ENCODE peak calls at places on chromosome 2, in five cellular contexts. S is adrenal gland, B is hepatocyte, P is colonic mucosa, U is heart right ventricle. Z is an unnamed sample.

GRCh38 chr2:239706407-239706806 is 305.6 kb upstream of the HDAC4 start:
- DNase-seq in S (peak), B (no peak), P (no peak), U (no peak), Z (no peak)

GRCh38 chr2:223197046-223197445 is 145.1 kb downstream of the KCNE4 start:
- DNase-seq in S (no peak), B (no peak), P (no peak), U (no peak), Z (no peak)

GRCh38 chr2:72863046-72863445 is 24.2 kb upstream of the SPR start:
- DNase-seq in S (no peak), B (no peak), P (no peak), U (no peak), Z (no peak)

GRCh38 chr2:216596234-216596985 is 36.8 kb upstream of the IGFBP2 start:
- DNase-seq in S (peak), B (peak), P (no peak), U (peak), Z (no peak)

GRCh38 chr2:60822987-60823386 is 58.4 kb upstream of the REL start:
- DNase-seq in S (no peak), B (no peak), P (no peak), U (no peak), Z (no peak)

GRCh38 chr2:147027451-147027850 is 817.4 kb upstream of the ACVR2A start:
- DNase-seq in S (no peak), B (no peak), P (no peak), U (no peak), Z (no peak)

GRCh38 chr2:177335917-177336450 is 56.6 kb upstream of the AGPS start:
- DNase-seq in S (no peak), B (no peak), P (no peak), U (no peak), Z (no peak)

GRCh38 chr2:201680743-201681142 is 17.7 kb downstream of the MPP4 start:
- DNase-seq in S (no peak), B (no peak), P (peak), U (no peak), Z (peak)

GRCh38 chr2:9656270-9656766 is 25.5 kb upstream of the YWHAQ start:
- DNase-seq in S (peak), B (no peak), P (no peak), U (no peak), Z (no peak)

GRCh38 chr2:219056176-219056895 is 4.4 kb downstream of the IHH start:
- DNase-seq in S (no peak), B (no peak), P (no peak), U (no peak), Z (peak)

GRCh38 chr2:73258186-73258912 is 24.2 kb downstream of the CCT7 start:
- DNase-seq in S (no peak), B (no peak), P (no peak), U (no peak), Z (no peak)

GRCh38 chr2:201205516-201205850 is 22.5 kb downstream of the CASP10 start:
- DNase-seq in S (no peak), B (no peak), P (no peak), U (no peak), Z (no peak)

GRCh38 chr2:176650101-176650500 is 380.9 kb downstream of the MTX2 start:
- DNase-seq in S (no peak), B (no peak), P (no peak), U (no peak), Z (no peak)

GRCh38 chr2:229701062-229701461 is 13.3 kb downstream of the DNER start:
- DNase-seq in S (no peak), B (no peak), P (no peak), U (no peak), Z (no peak)

GRCh38 chr2:180705551-180705950 is 274.9 kb upstream of the UBE2E3 start:
- DNase-seq in S (no peak), B (no peak), P (no peak), U (no peak), Z (no peak)

GRCh38 chr2:7673101-7673500 is 755.9 kb downstream of the RNF144A start:
- DNase-seq in S (no peak), B (no peak), P (no peak), U (no peak), Z (no peak)

GRCh38 chr2:146615778-146616177 is 1229.1 kb upstream of the ACVR2A start:
- DNase-seq in S (no peak), B (no peak), P (no peak), U (no peak), Z (no peak)

GRCh38 chr2:217362290-217362689 is 502.4 kb upstream of the TNP1 start:
- DNase-seq in S (no peak), B (no peak), P (no peak), U (no peak), Z (no peak)

GRCh38 chr2:152071518-152071917 is 27.3 kb downstream of the CACNB4 start:
- DNase-seq in S (no peak), B (no peak), P (no peak), U (no peak), Z (no peak)

GRCh38 chr2:239598732-239599090 is 197.9 kb upstream of the HDAC4 start:
- DNase-seq in S (no peak), B (no peak), P (no peak), U (no peak), Z (no peak)

GRCh38 chr2:240992572-240993291 is 5.7 kb upstream of the SNED1 start:
- DNase-seq in S (no peak), B (no peak), P (no peak), U (peak), Z (no peak)

GRCh38 chr2:185862657-185863398 is 124.2 kb downstream of the FSIP2 start:
- DNase-seq in S (no peak), B (no peak), P (no peak), U (no peak), Z (no peak)

GRCh38 chr2:27959496-27959895 is 69.0 kb downstream of the BABAM2 start:
- DNase-seq in S (peak), B (no peak), P (peak), U (peak), Z (no peak)

GRCh38 chr2:40138327-40138726 is 313.6 kb downstream of the SLC8A1 start:
- DNase-seq in S (no peak), B (no peak), P (no peak), U (no peak), Z (no peak)

GRCh38 chr2:31075936-31076590 is 62.2 kb downstream of the GALNT14 start:
- DNase-seq in S (no peak), B (no peak), P (no peak), U (no peak), Z (no peak)

GRCh38 chr2:240398711-240399267 is 36.7 kb upstream of the GPC1 start:
- DNase-seq in S (no peak), B (no peak), P (peak), U (no peak), Z (no peak)

GRCh38 chr2:186309901-186310300 is 176.2 kb upstream of the ZC3H15 start:
- DNase-seq in S (peak), B (peak), P (no peak), U (peak), Z (no peak)

GRCh38 chr2:109162999-109163398 is 34.0 kb downstream of the SH3RF3 start:
- DNase-seq in S (peak), B (no peak), P (no peak), U (peak), Z (no peak)

GRCh38 chr2:217387776-217388381 is 528.0 kb upstream of the TNP1 start:
- DNase-seq in S (peak), B (no peak), P (no peak), U (peak), Z (peak)

DNA sequence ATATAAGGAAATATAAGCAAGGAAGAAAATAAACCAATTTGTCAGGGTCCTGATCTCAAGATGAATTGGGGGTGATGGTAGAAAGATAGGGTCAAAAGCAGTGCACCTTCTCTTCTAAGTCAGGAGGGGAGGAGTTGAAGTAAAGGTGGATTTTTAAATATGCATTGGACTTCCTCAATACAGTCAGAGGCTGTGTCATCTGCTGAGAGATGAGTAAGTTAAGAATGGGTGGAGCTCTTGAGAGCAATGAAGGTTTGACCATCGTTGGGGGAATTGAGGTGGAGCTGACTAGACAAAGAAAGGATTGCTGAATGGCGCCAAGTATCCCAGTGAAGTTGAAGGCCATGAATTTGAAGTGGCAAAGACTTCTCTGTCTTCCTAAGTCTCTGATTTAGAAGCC is 18.4 kb upstream of the CPO start:
- DNase-seq in S (no peak), B (no peak), P (no peak), U (no peak), Z (no peak)
- TF ChIP-seq CTCF in S (no peak), B (no peak), P (no peak), U (no peak), Z (no peak)

DNA sequence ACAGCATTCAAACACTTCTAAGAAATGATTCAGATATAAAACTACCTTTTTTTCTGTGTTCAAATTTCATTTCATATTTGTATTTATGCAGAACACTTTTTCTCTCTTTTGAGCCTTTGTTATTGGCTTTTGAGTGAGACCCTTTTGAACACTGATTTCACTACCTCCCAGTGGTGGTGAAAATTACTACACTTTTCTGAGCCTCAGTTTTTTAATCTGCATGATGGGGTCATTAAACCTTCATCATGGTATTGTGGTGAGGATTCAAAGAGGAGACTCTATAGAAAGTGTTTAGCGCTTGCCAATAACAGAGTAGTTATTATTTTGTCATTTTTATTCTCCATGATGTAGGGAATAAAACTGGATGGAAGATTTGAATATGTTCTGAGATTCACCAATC is 169.8 kb downstream of the THSD7B start:
- DNase-seq in S (no peak), B (no peak), P (no peak), U (no peak), Z (no peak)
- TF ChIP-seq CTCF in S (no peak), B (no peak), P (no peak), U (no peak), Z (no peak)

GRCh38 chr2:173797586-173798263 is 167.4 kb downstream of the SP3 start:
- DNase-seq in S (no peak), B (no peak), P (no peak), U (no peak), Z (no peak)

GRCh38 chr2:173806761-173807160 is 158.4 kb downstream of the SP3 start:
- DNase-seq in S (no peak), B (no peak), P (no peak), U (no peak), Z (no peak)

GRCh38 chr2:173803344-173803893 is 161.8 kb downstream of the SP3 start:
- DNase-seq in S (no peak), B (peak), P (no peak), U (no peak), Z (no peak)

DNA sequence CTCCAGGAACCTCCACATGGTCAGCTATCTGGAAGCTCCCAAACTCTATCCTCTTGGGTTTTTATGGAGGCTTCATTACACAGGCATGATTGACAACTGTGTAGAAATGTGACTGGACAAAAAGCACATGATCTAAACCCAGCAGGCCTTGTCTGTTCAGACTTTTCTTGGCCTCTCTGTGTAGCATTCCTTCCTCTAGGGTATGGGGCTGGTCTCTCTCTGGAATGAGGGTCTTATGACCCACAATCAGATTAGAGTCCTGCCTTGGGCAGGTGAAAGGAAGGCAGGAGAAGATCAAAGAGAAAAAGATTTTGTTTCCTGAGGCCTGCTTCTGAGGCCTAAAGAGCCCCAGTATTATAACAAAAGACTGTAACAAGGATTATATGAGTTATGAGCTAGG is 162.7 kb downstream of the SP3 start:
- DNase-seq in S (no peak), B (no peak), P (no peak), U (no peak), Z (no peak)
- TF ChIP-seq CTCF in S (no peak), B (no peak), P (no peak), U (no peak), Z (no peak)

DNA sequence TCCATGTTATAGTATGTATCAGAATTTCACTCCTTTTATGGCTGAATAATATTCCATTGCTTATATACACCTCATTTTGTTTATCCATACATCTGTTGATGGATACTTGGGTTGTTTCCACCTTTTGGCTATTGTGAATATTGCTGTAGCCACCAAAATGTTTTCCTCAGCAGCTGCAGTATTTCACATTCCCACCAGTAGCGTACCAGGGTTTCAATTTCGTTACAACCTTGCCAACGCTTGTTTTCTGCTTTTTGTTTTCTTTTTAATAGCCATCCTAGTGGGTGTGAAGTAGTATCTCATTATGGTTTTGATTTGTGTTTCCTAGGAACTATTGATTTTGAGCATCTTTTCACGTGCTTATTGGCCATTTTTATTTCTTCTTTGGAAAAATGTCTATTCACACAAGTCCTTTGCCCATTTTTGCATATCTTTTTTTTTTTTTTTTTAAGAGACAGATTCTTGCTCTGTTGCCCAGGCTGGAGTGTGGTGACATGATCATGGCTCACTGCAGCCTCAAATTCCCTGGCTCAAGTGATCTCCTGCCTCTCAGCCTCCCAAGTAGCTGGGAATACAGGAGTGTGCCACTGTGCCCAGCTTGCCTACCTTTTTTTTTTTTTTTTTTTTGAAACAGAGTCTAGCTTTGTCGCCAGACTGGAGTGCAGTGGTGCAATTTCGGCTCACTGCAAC is 14.2 kb downstream of the UBXN2A start:
- DNase-seq in S (no peak), B (no peak), P (no peak), U (no peak), Z (no peak)
- TF ChIP-seq CTCF in S (no peak), B (no peak), P (no peak), U (no peak), Z (no peak)

GRCh38 chr2:233829193-233830110 is 24.9 kb downstream of the HJURP start:
- DNase-seq in S (no peak), B (no peak), P (no peak), U (no peak), Z (no peak)
- TF ChIP-seq CTCF in S (no peak), B (no peak), P (no peak), U (no peak), Z (no peak)

DNA sequence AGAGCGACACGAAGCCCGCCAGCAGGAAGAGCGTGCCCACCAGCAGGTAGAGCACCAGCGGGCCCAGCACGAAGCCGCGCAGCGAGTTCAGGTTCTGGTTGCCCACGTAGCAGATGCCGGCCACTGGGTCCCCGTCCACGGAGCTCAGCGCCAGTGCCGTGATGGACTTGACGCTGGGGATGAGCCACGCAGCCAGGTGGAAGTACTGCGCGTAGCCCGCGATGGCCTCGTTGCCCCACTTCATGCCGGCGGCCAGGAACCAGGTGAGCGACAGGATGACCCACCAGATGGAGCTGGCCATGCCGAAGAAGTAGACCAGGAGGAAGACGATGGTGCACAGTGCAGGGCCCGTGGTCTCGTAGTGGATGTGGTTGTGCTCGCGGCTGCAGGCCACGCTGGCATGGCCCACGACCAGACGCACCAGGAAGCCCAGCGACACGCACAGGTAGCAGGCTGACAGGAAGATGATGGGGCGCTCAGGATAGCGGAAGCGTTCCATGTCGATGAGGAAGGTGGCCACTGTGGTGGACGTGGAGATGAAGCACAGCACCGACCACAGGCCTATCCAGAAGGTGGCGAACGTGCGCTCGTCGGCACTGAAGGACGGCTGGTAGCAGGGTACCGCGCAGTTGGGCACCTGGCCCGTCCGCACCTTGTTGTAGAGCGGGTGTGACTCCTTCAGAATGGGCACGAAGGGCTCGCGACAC is 2.1 kb downstream of the FZD5 start:
- DNase-seq in S (peak), B (peak), P (peak), U (no peak), Z (peak)
- TF ChIP-seq CTCF in S (peak), B (peak), P (no peak), U (peak), Z (peak)